ENCODE peak calls at places on chromosome 21, in six cellular contexts. L is neural crest cell, T is AG04450, Z is activated B cell treated with CpG ODN at 0.5 μM for 24 hours, R is upper lobe of right lung, F is prostate gland. V is an unnamed sample.

GRCh38 chr21:38929137-38929536 is 123.4 kb downstream of the ETS2 start:
- DNase-seq in R (no peak), F (no peak), T (no peak), Z (no peak), L (no peak), V (no peak)

GRCh38 chr21:26179501-26179900 is 8.9 kb upstream of the APP start:
- DNase-seq in L (no peak), F (no peak), T (no peak), R (no peak), Z (no peak), V (no peak)

GRCh38 chr21:21199342-21200102 is 201.3 kb downstream of the NCAM2 start:
- DNase-seq in Z (no peak), R (no peak), T (no peak), L (no peak), F (no peak), V (no peak)

GRCh38 chr21:46060596-46061061 is 37.3 kb upstream of the COL6A2 start:
- DNase-seq in L (no peak), T (peak; percentile 94), Z (no peak), F (no peak), R (peak; percentile 70), V (no peak)

GRCh38 chr21:29753216-29753615 is 186.6 kb downstream of the GRIK1 start:
- DNase-seq in R (no peak), F (no peak), Z (no peak), T (no peak), L (no peak), V (no peak)

GRCh38 chr21:34219334-34220020 is 144.3 kb upstream of the KCNE2 start:
- DNase-seq in R (no peak), Z (no peak), F (no peak), T (no peak), L (no peak), V (no peak)

GRCh38 chr21:38839683-38840286 is 34.1 kb downstream of the ETS2 start:
- DNase-seq in Z (no peak), T (peak; percentile 72), R (no peak), F (no peak), L (no peak), V (no peak)

GRCh38 chr21:27040738-27041137 is 73.8 kb upstream of the ADAMTS5 start:
- DNase-seq in Z (no peak), T (no peak), L (no peak), R (no peak), F (no peak), V (no peak)

GRCh38 chr21:16069713-16070112 is 339.9 kb downstream of the USP25 start:
- DNase-seq in L (no peak), T (no peak), Z (no peak), F (no peak), R (no peak), V (no peak)

GRCh38 chr21:39575778-39576177 is 37.0 kb upstream of the B3GALT5 start:
- DNase-seq in Z (no peak), L (no peak), T (no peak), F (no peak), R (no peak), V (no peak)

GRCh38 chr21:46000731-46001641 is 19.4 kb downstream of the COL6A1 start:
- DNase-seq in R (no peak), T (no peak), Z (no peak), F (peak; percentile 2), L (no peak), V (no peak)

DNA sequence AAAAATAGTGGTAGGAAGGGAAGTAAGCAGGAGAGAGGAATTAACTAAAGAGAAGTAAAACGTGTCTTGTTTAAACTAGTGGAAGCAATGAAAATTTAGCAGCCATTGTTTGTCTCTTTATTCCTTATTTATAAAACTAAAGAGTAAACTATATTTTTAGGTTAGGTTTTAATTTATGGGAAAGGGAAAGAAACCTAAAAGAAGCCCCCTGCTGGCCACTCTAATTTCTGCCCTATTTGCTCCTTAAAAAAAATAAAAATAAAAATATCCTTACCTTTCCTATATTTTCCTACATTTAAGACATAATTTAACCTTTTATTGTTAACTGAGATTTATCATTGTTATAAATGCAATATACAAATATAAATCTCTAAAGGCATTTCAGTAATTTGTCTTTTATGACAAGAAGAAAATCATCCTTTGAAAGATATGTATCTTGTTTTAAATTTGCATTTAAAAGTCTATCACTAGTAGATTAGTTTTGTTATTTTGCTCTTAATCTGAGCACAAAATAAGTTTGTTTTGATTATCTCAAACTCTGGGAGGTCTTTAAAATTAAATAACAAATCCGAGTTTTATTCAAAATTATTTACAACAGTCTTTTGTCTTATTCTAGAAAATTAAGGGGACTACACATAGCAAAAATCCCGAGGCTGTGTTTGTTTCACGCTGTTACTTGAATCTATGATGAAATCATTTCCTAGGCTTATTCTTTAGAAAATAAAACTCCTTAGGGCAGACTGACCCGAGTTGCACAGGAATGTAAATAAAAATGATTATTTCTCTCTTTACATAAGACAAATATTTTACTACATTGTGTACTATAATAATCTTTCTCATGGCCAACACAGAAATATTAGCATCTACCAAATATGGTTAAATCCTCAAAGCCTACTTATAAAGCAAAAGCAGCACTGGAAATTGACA is 201.7 kb downstream of the NRIP1 start:
- DNase-seq in R (no peak), F (no peak), T (no peak), Z (no peak), L (no peak), V (no peak)
- TF ChIP-seq CTCF in R (peak; percentile 56), F (peak; percentile 46), T (peak; percentile 70), Z (peak; percentile 24), L (peak; percentile 88), V (peak; percentile 56)

GRCh38 chr21:31140025-31140424 is 101.7 kb upstream of the KRTAP19-8 start:
- DNase-seq in R (no peak), L (no peak), Z (no peak), F (no peak), T (no peak), V (no peak)

GRCh38 chr21:31133243-31133830 is 95.1 kb upstream of the KRTAP19-8 start:
- DNase-seq in R (no peak), Z (no peak), T (no peak), L (no peak), F (no peak), V (no peak)

GRCh38 chr21:31135536-31136184 is 97.4 kb upstream of the KRTAP19-8 start:
- DNase-seq in L (no peak), R (no peak), T (no peak), F (no peak), Z (no peak), V (no peak)

GRCh38 chr21:31137951-31138350 is 99.7 kb upstream of the KRTAP19-8 start:
- DNase-seq in T (no peak), F (no peak), Z (no peak), R (no peak), L (no peak), V (no peak)

GRCh38 chr21:31136891-31137290 is 98.6 kb upstream of the KRTAP19-8 start:
- DNase-seq in L (no peak), R (no peak), Z (no peak), F (no peak), T (peak; percentile 7), V (no peak)
- TF ChIP-seq CTCF in L (no peak), R (no peak), Z (no peak), F (no peak), T (no peak), V (no peak)

GRCh38 chr21:28294046-28294445 is 698.6 kb downstream of the LTN1 start:
- DNase-seq in Z (no peak), T (no peak), R (no peak), L (no peak), F (no peak), V (no peak)

GRCh38 chr21:28299946-28300345 is 692.7 kb downstream of the LTN1 start:
- DNase-seq in F (no peak), L (no peak), Z (no peak), T (no peak), R (no peak), V (no peak)

DNA sequence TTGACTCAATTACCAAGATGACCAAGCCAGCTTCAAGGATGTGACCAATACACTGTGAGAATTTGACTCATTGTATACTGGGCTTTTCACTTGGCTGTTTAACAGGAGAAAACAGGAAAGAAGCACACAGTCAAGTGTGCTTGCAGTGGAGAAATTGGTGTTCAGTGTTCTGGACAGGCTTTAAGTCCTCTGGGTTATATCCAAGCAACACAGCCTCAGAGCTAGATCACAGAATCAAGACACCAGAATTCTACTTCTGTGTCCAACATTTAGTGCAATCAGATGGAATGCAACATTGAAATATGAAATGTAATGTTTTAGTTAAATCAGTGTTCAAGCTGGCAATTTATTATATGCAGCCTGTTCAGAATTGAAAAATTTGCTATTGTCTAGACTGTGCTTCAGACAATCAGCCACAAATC is 694.4 kb downstream of the LTN1 start:
- DNase-seq in Z (no peak), R (no peak), L (no peak), F (no peak), T (no peak), V (no peak)
- TF ChIP-seq CTCF in Z (no peak), R (no peak), L (no peak), F (no peak), T (no peak), V (no peak)

GRCh38 chr21:37660709-37661108 is 255.5 kb downstream of the KCNJ6 start:
- DNase-seq in F (no peak), R (no peak), T (no peak), Z (no peak), L (no peak), V (no peak)
- TF ChIP-seq CTCF in F (no peak), R (no peak), T (no peak), Z (no peak), L (no peak), V (no peak)

GRCh38 chr21:32413697-32414578 is 1.4 kb downstream of the EVA1C start:
- DNase-seq in T (no peak), Z (no peak), F (peak; percentile 39), R (peak; percentile 81), L (no peak), V (no peak)

GRCh38 chr21:32410916-32411315 is 1.6 kb upstream of the EVA1C start:
- DNase-seq in R (no peak), L (no peak), Z (no peak), F (no peak), T (no peak), V (no peak)

GRCh38 chr21:32411366-32412161 is 942 bp upstream of the EVA1C start:
- DNase-seq in L (no peak), T (no peak), F (peak; percentile 93), Z (peak; percentile 15), R (peak; percentile 96), V (peak; percentile 45)

GRCh38 chr21:32412998-32413504 is 545 bp downstream of the EVA1C start:
- DNase-seq in F (peak; percentile 63), T (no peak), Z (no peak), L (no peak), R (peak; percentile 80), V (peak; percentile 27)

GRCh38 chr21:32412162-32412997 is at the start of gene EVA1C:
- DNase-seq in L (no peak), T (no peak), Z (peak; percentile 17), F (peak; percentile 64), R (peak; percentile 89), V (peak; percentile 60)
- TF ChIP-seq CTCF in L (no peak), T (no peak), Z (no peak), F (peak; percentile 57), R (peak; percentile 21), V (no peak)

GRCh38 chr21:41751621-41752020 is 15.2 kb downstream of the RIPK4 start:
- DNase-seq in F (peak; percentile 95), T (no peak), Z (no peak), R (peak; percentile 81), L (no peak), V (no peak)
- TF ChIP-seq CTCF in F (peak; percentile 12), T (no peak), Z (no peak), R (no peak), L (no peak), V (no peak)

GRCh38 chr21:42537106-42537742 is 23.6 kb downstream of the SLC37A1 start:
- DNase-seq in F (no peak), Z (no peak), L (no peak), T (no peak), R (peak; percentile 44), V (no peak)
- TF ChIP-seq CTCF in F (peak; percentile 15), Z (no peak), L (peak; percentile 34), T (no peak), R (no peak), V (peak; percentile 25)